ENCODE peak calls at places on chromosomes 3 and 15, in nine cellular contexts. Y is stimulated activated CD8-positive, alpha-beta memory T cell treated with anti-CD3 and anti-CD28 coated beads, Interleukin-15, amount 100 ng/mL, for 4 hours; B is NCI-H187; V is occipital lobe; Z is HFFc6; O is neural crest cell; R is activated naive CD8-positive, alpha-beta T cell treated with anti-CD3 and anti-CD28 coated beads, Interleukin-2, amount 50 U/mL, for 24 hours; J is amniotic stem cell; N is GM19239. H is an unnamed sample.

GRCh38 chr15:41780266-41780665 is 6.0 kb downstream of the MAPKBP1 start:
- DNase-seq in Y (no peak), B (no peak), V (no peak), Z (peak), O (no peak), R (no peak), J (no peak), N (no peak), H (no peak)

GRCh38 chr3:4826237-4827100 is 152.8 kb upstream of the BHLHE40 start:
- DNase-seq in Y (no peak), B (no peak), V (peak), Z (no peak), O (no peak), R (no peak), J (no peak), N (no peak), H (no peak)

GRCh38 chr3:126521122-126521891 is 2.6 kb upstream of the CHST13 start:
- DNase-seq in Y (no peak), B (no peak), V (peak), Z (no peak), O (no peak), R (no peak), J (no peak), N (no peak), H (no peak)

GRCh38 chr3:169618894-169619792 is 44.4 kb downstream of the MECOM start:
- DNase-seq in Y (no peak), B (no peak), V (no peak), Z (no peak), O (no peak), R (no peak), J (no peak), N (no peak), H (no peak)

GRCh38 chr3:33004961-33005360 is 53.5 kb downstream of the CCR4 start:
- DNase-seq in Y (no peak), B (no peak), V (no peak), Z (no peak), O (no peak), R (no peak), J (no peak), N (no peak), H (no peak)

GRCh38 chr15:56797720-56798275 is 64.5 kb upstream of the ZNF280D start:
- DNase-seq in Y (no peak), B (no peak), V (no peak), Z (no peak), O (no peak), R (no peak), J (no peak), N (no peak), H (no peak)

GRCh38 chr3:51716805-51717204 is 9.9 kb downstream of the GRM2 start:
- DNase-seq in Y (no peak), B (no peak), V (no peak), Z (no peak), O (no peak), R (no peak), J (no peak), N (no peak), H (no peak)

GRCh38 chr15:29226431-29227216 is 43.0 kb downstream of the NSMCE3 start:
- DNase-seq in Y (no peak), B (no peak), V (no peak), Z (no peak), O (no peak), R (no peak), J (no peak), N (no peak), H (no peak)

GRCh38 chr15:62791694-62792093 is 250.9 kb upstream of the TPM1 start:
- DNase-seq in Y (no peak), B (no peak), V (no peak), Z (no peak), O (no peak), R (no peak), J (no peak), N (no peak), H (no peak)

GRCh38 chr3:61964566-61964965 is 403.2 kb downstream of the PTPRG start:
- DNase-seq in Y (no peak), B (no peak), V (no peak), Z (no peak), O (no peak), R (no peak), J (no peak), N (no peak), H (no peak)

GRCh38 chr3:172987268-172987667 is 153.8 kb downstream of the SPATA16 start:
- DNase-seq in Y (no peak), B (no peak), V (no peak), Z (no peak), O (no peak), R (no peak), J (no peak), N (no peak), H (no peak)

GRCh38 chr3:182028081-182028480 is 316.4 kb downstream of the SOX2 start:
- DNase-seq in Y (no peak), B (no peak), V (no peak), Z (no peak), O (no peak), R (no peak), J (no peak), N (no peak), H (no peak)

GRCh38 chr15:73732911-73733310 is 20.2 kb downstream of the INSYN1 start:
- DNase-seq in Y (no peak), B (no peak), V (no peak), Z (no peak), O (no peak), R (no peak), J (no peak), N (no peak), H (no peak)

GRCh38 chr3:110420158-110420641 is 651.4 kb upstream of the NECTIN3 start:
- DNase-seq in Y (no peak), B (no peak), V (no peak), Z (peak), O (no peak), R (no peak), J (peak), N (no peak), H (no peak)

GRCh38 chr3:158768361-158768787 is 33.5 kb upstream of the MFSD1 start:
- DNase-seq in Y (no peak), B (no peak), V (no peak), Z (peak), O (no peak), R (no peak), J (no peak), N (no peak), H (no peak)

GRCh38 chr15:80207887-80208286 is 44.1 kb downstream of the CTXND1 start:
- DNase-seq in Y (no peak), B (no peak), V (no peak), Z (no peak), O (no peak), R (no peak), J (no peak), N (no peak), H (no peak)

GRCh38 chr15:36886135-36887011 is 214.0 kb downstream of the MEIS2 start:
- DNase-seq in Y (no peak), B (no peak), V (no peak), Z (no peak), O (no peak), R (no peak), J (no peak), N (no peak), H (no peak)

GRCh38 chr3:14789640-14790285 is 29.0 kb upstream of the FGD5 start:
- DNase-seq in Y (no peak), B (no peak), V (no peak), Z (no peak), O (no peak), R (no peak), J (no peak), N (no peak), H (no peak)

GRCh38 chr15:69359724-69360123 is 54.4 kb upstream of the KIF23 start:
- DNase-seq in Y (no peak), B (no peak), V (no peak), Z (no peak), O (no peak), R (no peak), J (no peak), N (no peak), H (no peak)

GRCh38 chr3:15634671-15635661 is 33.4 kb downstream of the BTD start:
- DNase-seq in Y (no peak), B (no peak), V (no peak), Z (peak), O (no peak), R (no peak), J (no peak), N (no peak), H (no peak)

GRCh38 chr3:36192901-36193300 is 187.4 kb upstream of the STAC start:
- DNase-seq in Y (no peak), B (no peak), V (no peak), Z (no peak), O (no peak), R (no peak), J (no peak), N (no peak), H (no peak)

GRCh38 chr3:114700637-114701234 is 406.9 kb downstream of the TIGIT start:
- DNase-seq in Y (no peak), B (no peak), V (no peak), Z (no peak), O (no peak), R (no peak), J (no peak), N (no peak), H (no peak)

GRCh38 chr15:40239671-40240618 is 1.1 kb downstream of the PAK6 start:
- DNase-seq in Y (no peak), B (no peak), V (no peak), Z (no peak), O (no peak), R (no peak), J (no peak), N (no peak), H (no peak)

GRCh38 chr15:40941078-40941527 is 12.0 kb downstream of the DLL4 start:
- DNase-seq in Y (no peak), B (no peak), V (no peak), Z (no peak), O (no peak), R (no peak), J (no peak), N (no peak), H (no peak)

GRCh38 chr15:48664436-48664835 is 18.9 kb upstream of the FBN1 start:
- DNase-seq in Y (no peak), B (no peak), V (no peak), Z (no peak), O (no peak), R (no peak), J (no peak), N (no peak), H (no peak)

GRCh38 chr3:153338487-153338886 is 176.5 kb downstream of the RAP2B start:
- DNase-seq in Y (no peak), B (no peak), V (no peak), Z (no peak), O (no peak), R (no peak), J (no peak), N (no peak), H (no peak)

GRCh38 chr3:39065197-39065596 is 13.4 kb downstream of the WDR48 start:
- DNase-seq in Y (no peak), B (no peak), V (no peak), Z (peak), O (no peak), R (no peak), J (peak), N (peak), H (no peak)

GRCh38 chr3:11651900-11652299 is 8.2 kb upstream of the VGLL4 start:
- DNase-seq in Y (no peak), B (no peak), V (no peak), Z (peak), O (no peak), R (no peak), J (no peak), N (no peak), H (no peak)

GRCh38 chr15:101047301-101047781 is 128.2 kb downstream of the LRRK1 start:
- DNase-seq in Y (no peak), B (no peak), V (no peak), Z (no peak), O (no peak), R (no peak), J (no peak), N (no peak), H (no peak)

GRCh38 chr3:57164217-57164605 is 942 bp downstream of the IL17RD start:
- DNase-seq in Y (no peak), B (no peak), V (no peak), Z (no peak), O (peak), R (peak), J (no peak), N (no peak), H (no peak)

GRCh38 chr3:15933439-15934144 is 135.8 kb upstream of the ANKRD28 start:
- DNase-seq in Y (no peak), B (no peak), V (peak), Z (peak), O (no peak), R (no peak), J (no peak), N (no peak), H (no peak)